ENCODE peak calls at places on chromosome 12, in ten cellular contexts. L is Peyer's patch, Q is dorsolateral prefrontal cortex, Y is astrocyte, I is IMR-90, P is epithelial cell of esophagus, N is posterior cingulate gyrus, D is fibroblast of the aortic adventitia, U is tibial artery, V is mucosa of descending colon. A is an unnamed sample.

GRCh38 chr12:6955462-6956331 is 4.5 kb downstream of the PTPN6 start:
- DNase-seq in L (peak; percentile 43), Q (no peak), Y (no peak), I (no peak), P (no peak), N (no peak), D (no peak), U (no peak), V (no peak), A (no peak)

GRCh38 chr12:56839489-56840442 is 76.6 kb downstream of the HSD17B6 start:
- DNase-seq in L (peak; percentile 52), Q (peak; percentile 44), Y (peak; percentile 2), I (peak; percentile 9), P (peak; percentile 69), N (peak; percentile 19), D (peak; percentile 41), U (peak; percentile 33), V (no peak), A (no peak)

GRCh38 chr12:120654656-120655055 is 14.2 kb downstream of the CABP1 start:
- DNase-seq in L (no peak), Q (no peak), Y (no peak), I (no peak), P (no peak), N (no peak), D (no peak), U (peak; percentile 73), V (no peak), A (no peak)

GRCh38 chr12:116361404-116362223 is 84.1 kb upstream of the MED13L start:
- DNase-seq in L (no peak), Q (peak; percentile 49), Y (no peak), I (no peak), P (no peak), N (peak; percentile 16), D (no peak), U (no peak), V (peak; percentile 53), A (no peak)

GRCh38 chr12:52969828-52970569 is 21.1 kb downstream of the KRT18 start:
- DNase-seq in L (peak; percentile 76), Q (no peak), Y (no peak), I (no peak), P (no peak), N (no peak), D (no peak), U (no peak), V (peak; percentile 72), A (no peak)

GRCh38 chr12:46372131-46372851 is at the start of gene SLC38A2:
- DNase-seq in L (peak; percentile 99), Q (peak; percentile 99), Y (peak; percentile 75), I (peak; percentile 90), P (peak; percentile 93), N (peak; percentile 98), D (peak; percentile 92), U (peak; percentile 98), V (peak; percentile 99), A (peak; percentile 96)

GRCh38 chr12:70268972-70269371 is 25.7 kb downstream of the CNOT2 start:
- DNase-seq in L (no peak), Q (no peak), Y (no peak), I (no peak), P (no peak), N (no peak), D (no peak), U (no peak), V (no peak), A (no peak)

GRCh38 chr12:46442723-46443122 is 70.2 kb upstream of the SLC38A2 start:
- DNase-seq in L (no peak), Q (no peak), Y (no peak), I (peak; percentile 40), P (peak; percentile 75), N (no peak), D (no peak), U (no peak), V (no peak), A (no peak)

GRCh38 chr12:45017916-45018315 is 33.0 kb downstream of the DBX2 start:
- DNase-seq in L (no peak), Q (no peak), Y (no peak), I (no peak), P (peak; percentile 19), N (no peak), D (no peak), U (no peak), V (no peak), A (no peak)

GRCh38 chr12:14086838-14087237 is 105.4 kb upstream of the GRIN2B start:
- DNase-seq in L (no peak), Q (no peak), Y (no peak), I (no peak), P (no peak), N (no peak), D (no peak), U (no peak), V (no peak), A (no peak)

GRCh38 chr12:11823043-11823442 is 173.6 kb downstream of the ETV6 start:
- DNase-seq in L (no peak), Q (no peak), Y (peak; percentile 90), I (peak; percentile 84), P (no peak), N (no peak), D (peak; percentile 45), U (no peak), V (no peak), A (no peak)

GRCh38 chr12:106760184-106760531 is 14.3 kb upstream of the RIC8B start:
- DNase-seq in L (no peak), Q (no peak), Y (no peak), I (peak; percentile 15), P (no peak), N (no peak), D (no peak), U (no peak), V (no peak), A (no peak)

GRCh38 chr12:68131867-68132414 is 27.6 kb downstream of the IFNG start:
- DNase-seq in L (no peak), Q (no peak), Y (no peak), I (no peak), P (peak; percentile 89), N (no peak), D (no peak), U (no peak), V (no peak), A (no peak)

GRCh38 chr12:89733579-89734201 is 25.1 kb upstream of the ATP2B1 start:
- DNase-seq in L (no peak), Q (no peak), Y (peak; percentile 97), I (peak; percentile 90), P (peak; percentile 71), N (no peak), D (peak; percentile 93), U (no peak), V (no peak), A (no peak)

GRCh38 chr12:73599268-73599667 is 938.4 kb upstream of the ATXN7L3B start:
- DNase-seq in L (no peak), Q (no peak), Y (no peak), I (no peak), P (no peak), N (no peak), D (no peak), U (no peak), V (no peak), A (no peak)

GRCh38 chr12:112979281-112979680 is 962 bp downstream of the OAS2 start:
- DNase-seq in L (no peak), Q (no peak), Y (no peak), I (no peak), P (peak; percentile 55), N (no peak), D (no peak), U (peak; percentile 35), V (no peak), A (no peak)

GRCh38 chr12:113136128-113136989 is 798 bp upstream of the RASAL1 start:
- DNase-seq in L (no peak), Q (peak; percentile 71), Y (no peak), I (no peak), P (no peak), N (peak; percentile 77), D (no peak), U (no peak), V (peak; percentile 75), A (peak; percentile 27)

GRCh38 chr12:46664771-46665287 is 161.0 kb downstream of the SLC38A4 start:
- DNase-seq in L (no peak), Q (no peak), Y (peak; percentile 89), I (peak; percentile 96), P (peak; percentile 96), N (no peak), D (peak; percentile 86), U (no peak), V (no peak), A (no peak)

GRCh38 chr12:95262808-95263207 is 45.2 kb downstream of the VEZT start:
- DNase-seq in L (no peak), Q (no peak), Y (no peak), I (peak; percentile 14), P (no peak), N (no peak), D (no peak), U (no peak), V (no peak), A (peak; percentile 6)

GRCh38 chr12:79174656-79175055 is 310.1 kb downstream of the SYT1 start:
- DNase-seq in L (no peak), Q (no peak), Y (peak; percentile 62), I (peak; percentile 77), P (peak; percentile 70), N (no peak), D (peak; percentile 88), U (no peak), V (no peak), A (peak; percentile 75)

GRCh38 chr12:123078114-123078465 is 72.8 kb downstream of the PITPNM2 start:
- DNase-seq in L (no peak), Q (peak; percentile 66), Y (no peak), I (no peak), P (no peak), N (peak; percentile 64), D (no peak), U (no peak), V (no peak), A (no peak)

GRCh38 chr12:30913323-30913722 is 13.2 kb upstream of the TSPAN11 start:
- DNase-seq in L (no peak), Q (no peak), Y (no peak), I (no peak), P (no peak), N (no peak), D (no peak), U (no peak), V (no peak), A (no peak)

GRCh38 chr12:13583630-13584029 is 387.1 kb downstream of the EMP1 start:
- DNase-seq in L (no peak), Q (no peak), Y (no peak), I (no peak), P (no peak), N (no peak), D (no peak), U (no peak), V (no peak), A (no peak)

GRCh38 chr12:49044660-49045059 is 15.9 kb downstream of the KMT2D start:
- DNase-seq in L (no peak), Q (no peak), Y (no peak), I (no peak), P (no peak), N (no peak), D (no peak), U (no peak), V (no peak), A (no peak)

GRCh38 chr12:42607584-42607984 is 18.0 kb upstream of the PRICKLE1 start:
- DNase-seq in L (no peak), Q (no peak), Y (no peak), I (no peak), P (no peak), N (no peak), D (no peak), U (no peak), V (no peak), A (no peak)

GRCh38 chr12:94798107-94798506 is 147.8 kb upstream of the TMCC3 start:
- DNase-seq in L (no peak), Q (no peak), Y (no peak), I (no peak), P (no peak), N (no peak), D (no peak), U (no peak), V (no peak), A (no peak)

GRCh38 chr12:2264622-2265306 is 212.0 kb downstream of the CACNA1C start:
- DNase-seq in L (no peak), Q (no peak), Y (peak; percentile 98), I (peak; percentile 98), P (no peak), N (no peak), D (peak; percentile 99), U (peak; percentile 66), V (no peak), A (peak; percentile 9)

GRCh38 chr12:44874981-44875416 is 1.1 kb downstream of the NELL2 start:
- DNase-seq in L (peak; percentile 46), Q (no peak), Y (no peak), I (no peak), P (no peak), N (no peak), D (no peak), U (no peak), V (no peak), A (no peak)